ENCODE peak calls at places on chromosomes 6 and 20, in nine cellular contexts. P, F, H, T, Q, R, L, G and I are unnamed samples.

GRCh38 chr6:83055366-83055964 is 10.2 kb downstream of the UBE3D start:
- DNase-seq in P (peak), F (peak), H (peak), T (peak), Q (peak), R (peak), L (no peak), G (no peak), I (peak)

GRCh38 chr6:17877196-17877889 is 110.1 kb downstream of the KIF13A start:
- DNase-seq in P (no peak), F (peak), H (peak), T (no peak), Q (peak), R (no peak), L (no peak), G (no peak), I (no peak)

GRCh38 chr6:163808871-163809270 is 394.4 kb downstream of the QKI start:
- DNase-seq in P (no peak), F (no peak), H (no peak), T (no peak), Q (no peak), R (no peak), L (no peak), G (no peak), I (no peak)

GRCh38 chr6:83155794-83156193 is 37.3 kb downstream of the PGM3 start:
- DNase-seq in P (no peak), F (no peak), H (no peak), T (no peak), Q (no peak), R (no peak), L (no peak), G (no peak), I (no peak)

GRCh38 chr6:43125555-43125954 is 45.5 kb upstream of the SRF start:
- DNase-seq in P (no peak), F (no peak), H (peak), T (no peak), Q (peak), R (no peak), L (no peak), G (no peak), I (no peak)

GRCh38 chr6:90175627-90176538 is 120.8 kb downstream of the BACH2 start:
- DNase-seq in P (no peak), F (no peak), H (no peak), T (no peak), Q (no peak), R (no peak), L (peak), G (no peak), I (no peak)

GRCh38 chr20:18191336-18191735 is 53.7 kb downstream of the KAT14 start:
- DNase-seq in P (no peak), F (no peak), H (no peak), T (no peak), Q (no peak), R (no peak), L (no peak), G (no peak), I (no peak)

GRCh38 chr6:143556529-143556928 is 45.0 kb upstream of the FUCA2 start:
- DNase-seq in P (peak), F (peak), H (peak), T (no peak), Q (peak), R (no peak), L (no peak), G (no peak), I (peak)

GRCh38 chr6:127967708-127968107 is 66.8 kb upstream of the THEMIS start:
- DNase-seq in P (no peak), F (no peak), H (no peak), T (no peak), Q (no peak), R (no peak), L (no peak), G (no peak), I (no peak)

GRCh38 chr20:36355469-36356171 is 49.5 kb downstream of the DLGAP4 start:
- DNase-seq in P (peak), F (no peak), H (peak), T (no peak), Q (no peak), R (no peak), L (no peak), G (no peak), I (no peak)

GRCh38 chr6:52993461-52993860 is 1.6 kb downstream of the GSTA4 start:
- DNase-seq in P (no peak), F (peak), H (peak), T (no peak), Q (no peak), R (no peak), L (no peak), G (no peak), I (no peak)

GRCh38 chr20:41100001-41100480 is 37.3 kb upstream of the PLCG1 start:
- DNase-seq in P (no peak), F (no peak), H (peak), T (no peak), Q (no peak), R (no peak), L (no peak), G (no peak), I (no peak)

GRCh38 chr6:167643716-167644115 is 183.0 kb upstream of the AFDN start:
- DNase-seq in P (no peak), F (no peak), H (no peak), T (no peak), Q (no peak), R (no peak), L (no peak), G (no peak), I (no peak)

GRCh38 chr6:3915076-3915791 is 66.1 kb downstream of the FAM50B start:
- DNase-seq in P (no peak), F (no peak), H (no peak), T (no peak), Q (no peak), R (peak), L (peak), G (no peak), I (peak)

GRCh38 chr6:23456396-23456795 is 669.6 kb upstream of the NRSN1 start:
- DNase-seq in P (no peak), F (no peak), H (peak), T (no peak), Q (peak), R (no peak), L (no peak), G (no peak), I (no peak)

GRCh38 chr6:125164696-125165095 is 11.1 kb downstream of the TPD52L1 start:
- DNase-seq in P (no peak), F (no peak), H (no peak), T (no peak), Q (no peak), R (no peak), L (no peak), G (no peak), I (no peak)

GRCh38 chr6:1613631-1614447 is 4.1 kb downstream of the FOXC1 start:
- DNase-seq in P (no peak), F (peak), H (no peak), T (peak), Q (no peak), R (no peak), L (no peak), G (no peak), I (peak)

GRCh38 chr6:32668226-32668747 is 1.8 kb upstream of the HLA-DQB1 start:
- DNase-seq in P (peak), F (peak), H (peak), T (no peak), Q (no peak), R (peak), L (peak), G (no peak), I (peak)

GRCh38 chr20:25534845-25535244 is 50.5 kb downstream of the NINL start:
- DNase-seq in P (no peak), F (no peak), H (no peak), T (no peak), Q (no peak), R (no peak), L (no peak), G (no peak), I (no peak)

GRCh38 chr6:35722121-35722761 is 14.6 kb upstream of the ARMC12 start:
- DNase-seq in P (no peak), F (peak), H (peak), T (no peak), Q (no peak), R (no peak), L (no peak), G (peak), I (peak)

GRCh38 chr20:50381771-50382593 is 128.2 kb upstream of the PTPN1 start:
- DNase-seq in P (no peak), F (no peak), H (no peak), T (no peak), Q (no peak), R (no peak), L (no peak), G (no peak), I (no peak)

GRCh38 chr6:143337201-143337949 is 113.1 kb downstream of the ADAT2 start:
- DNase-seq in P (peak), F (peak), H (no peak), T (peak), Q (no peak), R (peak), L (peak), G (peak), I (peak)

GRCh38 chr6:139336488-139336887 is 38.0 kb downstream of the CITED2 start:
- DNase-seq in P (peak), F (peak), H (peak), T (no peak), Q (no peak), R (no peak), L (no peak), G (peak), I (no peak)

GRCh38 chr6:92376711-92377110 is 1042.6 kb downstream of the EPHA7 start:
- DNase-seq in P (peak), F (peak), H (no peak), T (no peak), Q (no peak), R (no peak), L (no peak), G (no peak), I (no peak)

GRCh38 chr20:44073011-44073674 is 113.8 kb downstream of the JPH2 start:
- DNase-seq in P (no peak), F (no peak), H (no peak), T (no peak), Q (no peak), R (no peak), L (no peak), G (no peak), I (peak)

GRCh38 chr6:152897807-152898399 is 84.9 kb downstream of the FBXO5 start:
- DNase-seq in P (peak), F (peak), H (peak), T (peak), Q (peak), R (peak), L (peak), G (peak), I (peak)

GRCh38 chr6:108587258-108588059 is 26.7 kb downstream of the FOXO3 start:
- DNase-seq in P (peak), F (peak), H (peak), T (no peak), Q (peak), R (no peak), L (no peak), G (no peak), I (no peak)

GRCh38 chr6:167045828-167046580 is 46.8 kb downstream of the CEP43 start:
- DNase-seq in P (no peak), F (no peak), H (no peak), T (no peak), Q (no peak), R (no peak), L (no peak), G (no peak), I (no peak)

GRCh38 chr20:47296950-47297349 is 59.5 kb downstream of the ZMYND8 start:
- DNase-seq in P (no peak), F (peak), H (no peak), T (no peak), Q (no peak), R (no peak), L (no peak), G (no peak), I (no peak)

GRCh38 chr6:81228912-81229540 is 523.5 kb downstream of the TENT5A start:
- DNase-seq in P (no peak), F (peak), H (peak), T (no peak), Q (peak), R (no peak), L (no peak), G (no peak), I (no peak)